ENCODE peak calls at places on chromosome 12, in nine cellular contexts. A is cardiac muscle cell; Y is choroid plexus epithelial cell; P is HFFc6; X is kidney epithelial cell; L is GM10248; D is HepG2; B is BE2C; U is CD4-positive, alpha-beta T cell. N is an unnamed sample.

GRCh38 chr12:130429656-130430505 is 92.2 kb downstream of the PIWIL1 start:
- DNase-seq in A (no peak), Y (no peak), P (no peak), X (no peak), L (no peak), D (no peak), B (peak), U (no peak), N (no peak)

GRCh38 chr12:76901628-76902386 is 23.0 kb upstream of the CSRP2 start:
- DNase-seq in A (no peak), Y (no peak), P (no peak), X (no peak), L (no peak), D (no peak), B (no peak), U (no peak), N (no peak)

GRCh38 chr12:712172-712863 is 40.1 kb upstream of the WNK1 start:
- DNase-seq in A (no peak), Y (peak), P (no peak), X (no peak), L (no peak), D (no peak), B (no peak), U (no peak), N (peak)

GRCh38 chr12:86233126-86233525 is 23.1 kb downstream of the MGAT4C start:
- DNase-seq in A (peak), Y (peak), P (no peak), X (no peak), L (no peak), D (no peak), B (no peak), U (no peak), N (peak)

GRCh38 chr12:98532687-98533304 is 17.4 kb downstream of the TMPO start:
- DNase-seq in A (peak), Y (peak), P (peak), X (no peak), L (no peak), D (peak), B (no peak), U (no peak), N (no peak)

GRCh38 chr12:67648306-67649164 is at the start of gene DYRK2:
- DNase-seq in A (peak), Y (peak), P (peak), X (no peak), L (peak), D (peak), B (peak), U (peak), N (no peak)

GRCh38 chr12:67748761-67749075 is 100.2 kb downstream of the DYRK2 start:
- DNase-seq in A (no peak), Y (no peak), P (peak), X (no peak), L (no peak), D (no peak), B (no peak), U (no peak), N (no peak)

GRCh38 chr12:129096968-129097367 is 243.7 kb downstream of the GLT1D1 start:
- DNase-seq in A (no peak), Y (no peak), P (no peak), X (no peak), L (no peak), D (no peak), B (no peak), U (no peak), N (no peak)

DNA sequence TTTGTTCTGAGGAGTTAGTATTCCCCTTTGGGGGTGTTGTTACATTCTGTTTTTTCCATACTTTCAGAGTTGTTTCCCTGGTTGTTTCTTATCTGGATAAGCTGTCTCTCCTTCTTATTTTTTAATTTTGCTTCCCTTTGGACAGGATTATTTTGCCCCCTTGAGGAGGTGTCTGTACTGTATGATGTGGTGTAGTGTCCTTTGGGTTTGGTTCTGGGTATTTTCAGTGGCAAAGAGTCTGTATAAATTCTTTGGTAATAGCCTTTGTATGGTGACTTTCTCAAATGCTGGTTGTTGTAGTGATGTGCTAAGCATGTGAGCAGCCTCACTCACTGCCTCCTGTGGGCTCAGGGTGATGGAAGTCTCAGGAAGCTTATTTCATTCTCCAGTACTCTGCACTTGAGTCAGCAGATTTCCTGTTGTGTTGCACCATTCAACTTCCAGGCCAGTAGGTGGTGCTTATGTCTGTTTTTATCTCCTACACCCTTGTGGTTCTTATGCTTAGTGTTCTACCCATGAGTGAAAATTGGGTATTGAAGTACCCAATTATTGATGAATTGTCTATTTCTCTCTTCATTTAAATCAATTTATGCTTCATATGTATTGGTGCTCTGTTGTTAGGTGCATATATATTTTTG is 103.3 kb upstream of the PMCH start:
- DNase-seq in A (peak), Y (peak), P (peak), X (no peak), L (peak), D (peak), B (no peak), U (no peak), N (peak)
- TF ChIP-seq CTCF in A (peak), Y (peak), P (peak), X (peak), L (peak), D (peak), B (peak), U (no peak), N (peak)

DNA sequence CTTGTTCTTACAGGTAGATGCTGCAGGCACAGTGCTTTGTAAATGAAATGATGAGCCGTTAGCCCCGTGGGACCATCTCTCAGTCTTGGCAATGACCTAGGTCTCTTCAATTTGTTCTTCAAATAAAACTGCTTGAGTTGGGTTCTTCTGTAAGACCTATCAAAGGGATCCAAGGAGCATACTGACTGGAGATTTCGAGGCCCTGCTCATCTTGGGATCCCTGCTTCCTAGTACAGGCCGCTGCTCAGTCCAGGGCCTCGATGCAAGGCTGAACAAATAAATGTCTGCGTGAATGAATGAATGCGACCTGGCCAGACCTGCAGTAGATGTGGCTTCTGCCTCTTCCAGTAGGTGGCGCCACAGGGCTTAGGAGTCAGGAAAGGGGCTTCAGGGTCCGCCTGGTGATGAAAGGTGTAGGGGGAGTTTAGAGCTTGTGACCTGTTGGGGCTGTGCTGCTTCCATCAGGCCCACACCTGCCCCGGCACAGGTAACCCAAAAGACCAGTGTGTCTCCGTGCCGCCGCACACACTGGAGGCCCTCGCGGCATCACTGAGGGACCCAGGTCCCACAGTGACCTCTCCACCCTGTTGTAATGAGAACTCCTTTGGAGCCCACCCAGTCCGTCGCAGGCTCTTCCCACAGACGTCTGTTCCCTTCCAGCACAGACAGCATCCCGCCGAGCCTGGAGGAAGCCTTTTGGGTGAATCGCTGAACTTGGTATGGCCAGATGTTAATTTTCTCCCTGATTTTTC is 4.4 kb downstream of the CACNA1C start:
- DNase-seq in A (peak), Y (peak), P (no peak), X (no peak), L (peak), D (peak), B (peak), U (peak), N (peak)
- TF ChIP-seq CTCF in A (peak), Y (peak), P (peak), X (peak), L (peak), D (peak), B (peak), U (no peak), N (peak)

DNA sequence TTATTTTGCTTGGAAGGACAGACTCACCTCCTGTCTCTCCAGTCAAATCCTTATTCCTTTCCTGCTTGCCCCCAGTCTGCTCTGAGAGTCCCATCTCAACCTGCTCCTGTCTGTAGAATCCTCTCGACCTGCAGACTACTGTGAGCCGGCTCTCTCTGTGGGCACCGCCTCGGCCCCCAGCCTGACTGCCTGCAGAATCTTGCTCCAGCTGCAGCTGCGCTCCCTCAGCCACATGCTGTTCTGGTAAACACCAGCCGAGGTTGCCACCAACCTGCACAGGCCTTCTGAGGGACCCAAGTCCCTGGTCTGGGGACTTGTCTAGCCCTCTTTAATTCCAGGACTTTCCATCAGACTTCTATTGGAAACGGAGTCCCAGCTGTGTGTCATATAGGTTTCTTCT is 44.8 kb upstream of the PRMT8 start:
- DNase-seq in A (no peak), Y (no peak), P (no peak), X (no peak), L (no peak), D (no peak), B (no peak), U (no peak), N (no peak)
- TF ChIP-seq CTCF in A (no peak), Y (no peak), P (no peak), X (no peak), L (no peak), D (no peak), B (no peak), U (no peak), N (no peak)

DNA sequence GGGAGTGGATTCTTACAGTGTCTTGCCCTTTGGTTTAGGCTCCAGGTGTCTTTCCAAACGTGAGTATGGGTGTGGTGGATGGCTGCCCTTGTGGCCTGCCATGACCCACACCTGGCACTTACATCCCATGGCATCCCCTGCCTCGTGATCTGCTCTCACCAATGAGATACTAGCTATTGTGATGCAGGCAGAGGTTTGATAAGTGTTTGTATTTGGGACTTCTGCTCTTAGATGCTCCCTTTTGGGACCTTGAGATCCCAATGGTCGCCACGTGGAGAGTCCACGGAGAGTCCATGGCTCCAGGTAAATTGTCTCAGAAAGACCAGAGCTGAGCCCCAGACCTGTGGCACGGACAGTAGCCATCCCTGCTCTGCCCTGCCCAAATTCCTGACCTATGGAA is 62.5 kb downstream of the MDM2 start:
- DNase-seq in A (no peak), Y (no peak), P (no peak), X (no peak), L (no peak), D (no peak), B (no peak), U (no peak), N (no peak)
- TF ChIP-seq CTCF in A (no peak), Y (no peak), P (no peak), X (no peak), L (no peak), D (no peak), B (no peak), U (no peak), N (no peak)

GRCh38 chr12:55446334-55446733 is 2.5 kb downstream of the OR6C2 start:
- DNase-seq in A (peak), Y (no peak), P (no peak), X (no peak), L (no peak), D (peak), B (no peak), U (no peak), N (no peak)
- TF ChIP-seq CTCF in A (no peak), Y (no peak), P (no peak), X (no peak), L (no peak), D (peak), B (no peak), U (no peak), N (no peak)

GRCh38 chr12:121494093-121494787 is 86.6 kb downstream of the KDM2B start:
- DNase-seq in A (peak), Y (peak), P (peak), X (no peak), L (peak), D (no peak), B (peak), U (peak), N (no peak)
- TF ChIP-seq CTCF in A (peak), Y (peak), P (peak), X (peak), L (peak), D (peak), B (peak), U (peak), N (peak)

GRCh38 chr12:13024151-13024946 is 19.8 kb upstream of the FAM234B start:
- DNase-seq in A (no peak), Y (peak), P (peak), X (no peak), L (no peak), D (peak), B (peak), U (no peak), N (no peak)
- TF ChIP-seq CTCF in A (peak), Y (peak), P (peak), X (peak), L (no peak), D (peak), B (peak), U (no peak), N (peak)

GRCh38 chr12:115866909-115867525 is 410.5 kb downstream of the MED13L start:
- DNase-seq in A (no peak), Y (peak), P (no peak), X (no peak), L (no peak), D (peak), B (no peak), U (no peak), N (no peak)
- TF ChIP-seq CTCF in A (no peak), Y (peak), P (peak), X (peak), L (no peak), D (peak), B (peak), U (no peak), N (no peak)

DNA sequence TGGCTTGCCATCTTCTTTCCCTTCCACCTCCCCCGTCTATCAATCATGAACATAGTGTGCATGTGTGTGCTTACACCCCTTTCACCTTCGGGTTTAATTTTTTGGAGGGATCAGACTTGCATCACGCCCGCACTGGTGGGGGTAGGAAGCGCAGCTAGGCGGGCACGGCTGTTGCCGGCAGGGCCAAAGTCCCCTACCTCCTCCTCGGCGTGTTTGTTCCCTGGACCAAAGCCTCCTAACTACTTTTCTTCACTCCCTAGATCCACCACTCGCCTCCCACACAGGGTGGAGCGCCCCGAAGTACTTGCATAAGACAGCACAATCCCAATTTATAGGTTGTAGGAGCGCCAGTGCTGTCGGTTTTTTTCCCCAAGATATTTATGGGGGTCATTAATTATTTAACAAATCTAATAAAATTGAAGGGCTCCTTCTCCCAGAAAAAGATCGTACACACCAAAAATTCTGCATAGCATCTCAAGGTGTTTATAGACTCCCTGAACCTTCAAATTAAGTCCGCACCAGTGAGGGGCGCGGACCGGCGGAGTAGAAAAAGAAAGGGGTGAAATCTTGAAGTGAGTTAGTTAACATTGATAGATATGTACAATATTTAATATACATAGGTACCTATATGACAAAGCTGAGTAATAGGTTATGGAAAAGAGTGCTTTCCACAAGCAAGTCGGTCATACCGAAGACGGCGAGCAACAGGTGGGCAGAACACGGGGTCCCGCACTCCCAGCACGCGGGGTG is 714 bp downstream of the PKP2 start:
- DNase-seq in A (no peak), Y (no peak), P (no peak), X (no peak), L (no peak), D (peak), B (no peak), U (no peak), N (no peak)
- TF ChIP-seq CTCF in A (no peak), Y (peak), P (no peak), X (peak), L (no peak), D (peak), B (no peak), U (no peak), N (peak)

DNA sequence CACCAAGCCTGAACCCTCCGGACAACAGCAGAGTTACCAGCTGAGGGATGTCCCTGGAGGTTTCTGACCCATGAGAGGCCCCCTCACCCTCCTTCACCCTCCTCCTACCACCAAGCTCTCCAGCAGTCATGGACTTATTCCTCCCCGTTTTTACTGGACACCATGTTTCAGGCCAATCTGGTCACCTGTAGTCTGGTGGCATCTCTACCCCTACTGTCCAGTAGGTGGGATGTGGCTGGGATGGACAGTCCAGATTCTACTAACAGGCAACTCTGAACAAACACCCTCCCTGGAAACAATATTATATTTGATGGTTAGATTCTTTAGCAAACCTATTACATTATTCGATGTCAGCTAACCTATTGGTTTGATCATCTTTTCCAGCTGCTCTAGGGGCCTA is 83.2 kb downstream of the SLC38A1 start:
- DNase-seq in A (no peak), Y (no peak), P (no peak), X (no peak), L (no peak), D (no peak), B (no peak), U (no peak), N (no peak)
- TF ChIP-seq CTCF in A (no peak), Y (no peak), P (no peak), X (no peak), L (no peak), D (no peak), B (no peak), U (no peak), N (no peak)